ENCODE peak calls at places on chromosomes 5 and 9, in ten cellular contexts. One of them, this sample, is unnamed.

GRCh38 chr5:74155501-74155900 is 485.0 kb downstream of the ENC1 start:
- DNase-seq in colonic mucosa: no peak
- DNase-seq in esophagus squamous epithelium: no peak
- DNase-seq in caudate nucleus: no peak
- DNase-seq in heart right ventricle: no peak
- DNase-seq in mammary epithelial cell: no peak
- DNase-seq in left ventricle myocardium inferior: no peak
- DNase-seq in RWPE1: no peak
- DNase-seq in gastrocnemius medialis: no peak
- DNase-seq in aorta: no peak
- DNase-seq in this sample: no peak

GRCh38 chr5:129767927-129768380 is 20.1 kb downstream of the MINAR2 start:
- DNase-seq in colonic mucosa: peak
- DNase-seq in esophagus squamous epithelium: no peak
- DNase-seq in caudate nucleus: peak
- DNase-seq in heart right ventricle: peak
- DNase-seq in mammary epithelial cell: peak
- DNase-seq in left ventricle myocardium inferior: peak
- DNase-seq in RWPE1: peak
- DNase-seq in gastrocnemius medialis: peak
- DNase-seq in aorta: peak
- DNase-seq in this sample: no peak

GRCh38 chr5:169980418-169981053 is at the start of gene INSYN2B:
- DNase-seq in colonic mucosa: peak
- DNase-seq in esophagus squamous epithelium: no peak
- DNase-seq in caudate nucleus: peak
- DNase-seq in heart right ventricle: peak
- DNase-seq in mammary epithelial cell: peak
- DNase-seq in left ventricle myocardium inferior: peak
- DNase-seq in RWPE1: peak
- DNase-seq in gastrocnemius medialis: no peak
- DNase-seq in aorta: peak
- DNase-seq in this sample: peak

GRCh38 chr5:42826757-42827156 is 15.1 kb upstream of the SELENOP start:
- DNase-seq in colonic mucosa: no peak
- DNase-seq in esophagus squamous epithelium: no peak
- DNase-seq in caudate nucleus: no peak
- DNase-seq in heart right ventricle: no peak
- DNase-seq in mammary epithelial cell: no peak
- DNase-seq in left ventricle myocardium inferior: no peak
- DNase-seq in RWPE1: no peak
- DNase-seq in gastrocnemius medialis: no peak
- DNase-seq in aorta: no peak
- DNase-seq in this sample: no peak

GRCh38 chr5:132211787-132212186 is 15.9 kb downstream of the P4HA2 start:
- DNase-seq in colonic mucosa: no peak
- DNase-seq in esophagus squamous epithelium: no peak
- DNase-seq in caudate nucleus: no peak
- DNase-seq in heart right ventricle: peak
- DNase-seq in mammary epithelial cell: no peak
- DNase-seq in left ventricle myocardium inferior: peak
- DNase-seq in RWPE1: no peak
- DNase-seq in gastrocnemius medialis: no peak
- DNase-seq in aorta: no peak
- DNase-seq in this sample: no peak

GRCh38 chr5:100464418-100464817 is 70.8 kb upstream of the FAM174A start:
- DNase-seq in colonic mucosa: no peak
- DNase-seq in esophagus squamous epithelium: no peak
- DNase-seq in caudate nucleus: no peak
- DNase-seq in heart right ventricle: no peak
- DNase-seq in mammary epithelial cell: peak
- DNase-seq in left ventricle myocardium inferior: no peak
- DNase-seq in RWPE1: no peak
- DNase-seq in gastrocnemius medialis: no peak
- DNase-seq in aorta: no peak
- DNase-seq in this sample: no peak

GRCh38 chr9:22052376-22052945 is 43.4 kb upstream of the CDKN2B start:
- DNase-seq in colonic mucosa: no peak
- DNase-seq in esophagus squamous epithelium: no peak
- DNase-seq in caudate nucleus: no peak
- DNase-seq in heart right ventricle: no peak
- DNase-seq in mammary epithelial cell: peak
- DNase-seq in left ventricle myocardium inferior: no peak
- DNase-seq in RWPE1: peak
- DNase-seq in gastrocnemius medialis: no peak
- DNase-seq in aorta: no peak
- DNase-seq in this sample: no peak

GRCh38 chr5:170571331-170571731 is 67.5 kb downstream of the KCNIP1 start:
- DNase-seq in colonic mucosa: no peak
- DNase-seq in esophagus squamous epithelium: no peak
- DNase-seq in caudate nucleus: no peak
- DNase-seq in heart right ventricle: no peak
- DNase-seq in mammary epithelial cell: no peak
- DNase-seq in left ventricle myocardium inferior: no peak
- DNase-seq in RWPE1: no peak
- DNase-seq in gastrocnemius medialis: no peak
- DNase-seq in aorta: no peak
- DNase-seq in this sample: no peak

GRCh38 chr5:57839025-57839424 is 356.4 kb upstream of the ACTBL2 start:
- DNase-seq in colonic mucosa: no peak
- DNase-seq in esophagus squamous epithelium: no peak
- DNase-seq in caudate nucleus: no peak
- DNase-seq in heart right ventricle: no peak
- DNase-seq in mammary epithelial cell: peak
- DNase-seq in left ventricle myocardium inferior: no peak
- DNase-seq in RWPE1: peak
- DNase-seq in gastrocnemius medialis: no peak
- DNase-seq in aorta: no peak
- DNase-seq in this sample: no peak

GRCh38 chr5:57836921-57837320 is 354.3 kb upstream of the ACTBL2 start:
- DNase-seq in colonic mucosa: no peak
- DNase-seq in esophagus squamous epithelium: no peak
- DNase-seq in caudate nucleus: no peak
- DNase-seq in heart right ventricle: no peak
- DNase-seq in mammary epithelial cell: peak
- DNase-seq in left ventricle myocardium inferior: no peak
- DNase-seq in RWPE1: no peak
- DNase-seq in gastrocnemius medialis: no peak
- DNase-seq in aorta: no peak
- DNase-seq in this sample: no peak

GRCh38 chr5:57834829-57835554 is 352.4 kb upstream of the ACTBL2 start:
- DNase-seq in colonic mucosa: no peak
- DNase-seq in esophagus squamous epithelium: no peak
- DNase-seq in caudate nucleus: no peak
- DNase-seq in heart right ventricle: no peak
- DNase-seq in mammary epithelial cell: peak
- DNase-seq in left ventricle myocardium inferior: no peak
- DNase-seq in RWPE1: peak
- DNase-seq in gastrocnemius medialis: no peak
- DNase-seq in aorta: no peak
- DNase-seq in this sample: no peak

GRCh38 chr5:57833489-57833888 is 350.9 kb upstream of the ACTBL2 start:
- DNase-seq in colonic mucosa: no peak
- DNase-seq in esophagus squamous epithelium: no peak
- DNase-seq in caudate nucleus: no peak
- DNase-seq in heart right ventricle: no peak
- DNase-seq in mammary epithelial cell: no peak
- DNase-seq in left ventricle myocardium inferior: no peak
- DNase-seq in RWPE1: no peak
- DNase-seq in gastrocnemius medialis: no peak
- DNase-seq in aorta: no peak
- DNase-seq in this sample: no peak

DNA sequence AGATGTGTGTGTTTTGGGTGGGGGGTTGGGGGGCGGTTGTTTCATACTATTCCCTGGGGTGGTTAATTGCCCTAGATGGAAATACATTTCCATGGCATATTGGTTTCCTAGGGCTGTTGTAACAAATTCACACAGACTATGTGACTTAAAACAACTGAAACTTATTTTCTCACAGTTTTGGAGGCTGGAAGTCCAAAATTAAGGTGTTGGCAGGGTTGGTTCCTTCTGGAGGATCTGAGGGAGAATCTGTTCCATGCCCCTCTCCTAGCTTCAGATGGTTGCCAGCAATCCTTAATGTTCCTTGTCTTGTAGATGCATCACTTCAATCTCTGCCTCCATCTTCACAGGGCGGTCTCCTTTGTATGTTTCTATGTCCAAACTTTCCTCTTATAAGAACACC is 353.7 kb upstream of the ACTBL2 start:
- DNase-seq in colonic mucosa: no peak
- DNase-seq in esophagus squamous epithelium: no peak
- DNase-seq in caudate nucleus: no peak
- DNase-seq in heart right ventricle: no peak
- DNase-seq in mammary epithelial cell: no peak
- DNase-seq in left ventricle myocardium inferior: no peak
- DNase-seq in RWPE1: no peak
- DNase-seq in gastrocnemius medialis: no peak
- DNase-seq in aorta: no peak
- DNase-seq in this sample: no peak
- H3K27ac ChIP-seq in colonic mucosa: no peak
- H3K27ac ChIP-seq in esophagus squamous epithelium: no peak
- H3K27ac ChIP-seq in caudate nucleus: no peak
- H3K27ac ChIP-seq in heart right ventricle: no peak
- H3K27ac ChIP-seq in mammary epithelial cell: peak
- H3K27ac ChIP-seq in left ventricle myocardium inferior: no peak
- H3K27ac ChIP-seq in RWPE1: no peak
- H3K27ac ChIP-seq in gastrocnemius medialis: no peak
- H3K27ac ChIP-seq in aorta: no peak
- H3K27ac ChIP-seq in this sample: no peak

GRCh38 chr5:151056367-151057306 is 24.2 kb downstream of the TNIP1 start:
- DNase-seq in colonic mucosa: no peak
- DNase-seq in esophagus squamous epithelium: no peak
- DNase-seq in caudate nucleus: no peak
- DNase-seq in heart right ventricle: no peak
- DNase-seq in mammary epithelial cell: no peak
- DNase-seq in left ventricle myocardium inferior: no peak
- DNase-seq in RWPE1: no peak
- DNase-seq in gastrocnemius medialis: no peak
- DNase-seq in aorta: no peak
- DNase-seq in this sample: no peak

GRCh38 chr5:151055336-151055735 is 25.5 kb downstream of the TNIP1 start:
- DNase-seq in colonic mucosa: no peak
- DNase-seq in esophagus squamous epithelium: no peak
- DNase-seq in caudate nucleus: no peak
- DNase-seq in heart right ventricle: no peak
- DNase-seq in mammary epithelial cell: no peak
- DNase-seq in left ventricle myocardium inferior: no peak
- DNase-seq in RWPE1: no peak
- DNase-seq in gastrocnemius medialis: no peak
- DNase-seq in aorta: no peak
- DNase-seq in this sample: no peak

GRCh38 chr5:151060742-151061141 is 20.1 kb downstream of the TNIP1 start:
- DNase-seq in colonic mucosa: no peak
- DNase-seq in esophagus squamous epithelium: no peak
- DNase-seq in caudate nucleus: no peak
- DNase-seq in heart right ventricle: no peak
- DNase-seq in mammary epithelial cell: no peak
- DNase-seq in left ventricle myocardium inferior: no peak
- DNase-seq in RWPE1: no peak
- DNase-seq in gastrocnemius medialis: no peak
- DNase-seq in aorta: no peak
- DNase-seq in this sample: no peak

GRCh38 chr5:151058891-151059611 is 21.8 kb downstream of the TNIP1 start:
- DNase-seq in colonic mucosa: no peak
- DNase-seq in esophagus squamous epithelium: no peak
- DNase-seq in caudate nucleus: no peak
- DNase-seq in heart right ventricle: no peak
- DNase-seq in mammary epithelial cell: no peak
- DNase-seq in left ventricle myocardium inferior: no peak
- DNase-seq in RWPE1: no peak
- DNase-seq in gastrocnemius medialis: no peak
- DNase-seq in aorta: peak
- DNase-seq in this sample: no peak

GRCh38 chr5:151058301-151058700 is 22.5 kb downstream of the TNIP1 start:
- DNase-seq in colonic mucosa: no peak
- DNase-seq in esophagus squamous epithelium: no peak
- DNase-seq in caudate nucleus: no peak
- DNase-seq in heart right ventricle: no peak
- DNase-seq in mammary epithelial cell: no peak
- DNase-seq in left ventricle myocardium inferior: no peak
- DNase-seq in RWPE1: no peak
- DNase-seq in gastrocnemius medialis: no peak
- DNase-seq in aorta: no peak
- DNase-seq in this sample: no peak
- H3K27ac ChIP-seq in colonic mucosa: no peak
- H3K27ac ChIP-seq in esophagus squamous epithelium: no peak
- H3K27ac ChIP-seq in caudate nucleus: no peak
- H3K27ac ChIP-seq in heart right ventricle: peak
- H3K27ac ChIP-seq in mammary epithelial cell: no peak
- H3K27ac ChIP-seq in left ventricle myocardium inferior: peak
- H3K27ac ChIP-seq in RWPE1: peak
- H3K27ac ChIP-seq in gastrocnemius medialis: peak
- H3K27ac ChIP-seq in aorta: no peak
- H3K27ac ChIP-seq in this sample: no peak

DNA sequence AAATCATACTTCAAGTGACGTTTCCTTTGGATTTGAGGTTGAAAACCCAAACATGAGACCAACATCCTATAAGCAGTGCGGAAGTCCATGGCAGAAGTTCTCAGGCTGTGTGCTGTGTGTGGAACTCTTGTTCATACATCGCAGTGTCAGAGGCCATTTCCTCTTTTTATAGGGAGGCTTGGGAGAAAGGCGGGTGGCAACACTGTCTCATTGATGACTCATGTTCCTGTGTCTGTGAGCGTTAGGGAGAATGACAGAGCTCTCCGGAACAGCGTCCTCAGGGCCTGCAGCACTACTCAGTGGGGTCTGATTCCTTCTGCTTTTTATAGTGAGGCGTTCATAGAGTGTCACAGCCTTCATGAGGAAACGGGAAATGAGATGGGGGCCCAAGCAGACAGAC is 98.8 kb upstream of the BASP1 start:
- DNase-seq in colonic mucosa: peak
- DNase-seq in esophagus squamous epithelium: peak
- DNase-seq in caudate nucleus: peak
- DNase-seq in heart right ventricle: peak
- DNase-seq in mammary epithelial cell: peak
- DNase-seq in left ventricle myocardium inferior: no peak
- DNase-seq in RWPE1: peak
- DNase-seq in gastrocnemius medialis: peak
- DNase-seq in aorta: peak
- DNase-seq in this sample: peak
- H3K27ac ChIP-seq in colonic mucosa: peak
- H3K27ac ChIP-seq in esophagus squamous epithelium: no peak
- H3K27ac ChIP-seq in caudate nucleus: no peak
- H3K27ac ChIP-seq in heart right ventricle: no peak
- H3K27ac ChIP-seq in mammary epithelial cell: peak
- H3K27ac ChIP-seq in left ventricle myocardium inferior: no peak
- H3K27ac ChIP-seq in RWPE1: peak
- H3K27ac ChIP-seq in gastrocnemius medialis: no peak
- H3K27ac ChIP-seq in aorta: no peak
- H3K27ac ChIP-seq in this sample: no peak

DNA sequence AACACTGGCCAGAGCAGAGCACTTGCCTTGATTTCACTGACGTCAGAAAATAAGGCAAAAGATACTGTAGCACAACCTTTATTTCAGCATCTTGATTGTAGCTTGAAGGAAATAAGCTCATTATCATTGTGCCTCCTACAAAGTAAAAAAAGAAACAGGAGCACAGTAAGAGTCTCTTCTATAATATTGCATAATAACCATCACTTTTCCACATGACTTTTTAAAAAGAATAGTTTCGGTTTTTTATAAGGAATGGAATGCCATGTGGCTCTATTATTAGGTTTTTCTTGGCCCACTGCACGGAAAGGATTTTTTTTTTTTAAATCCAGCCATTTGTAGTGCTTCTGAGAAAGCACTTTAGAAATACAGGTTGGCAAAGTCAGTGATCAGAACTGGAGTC is 655.3 kb downstream of the LRRC70 start:
- DNase-seq in colonic mucosa: no peak
- DNase-seq in esophagus squamous epithelium: no peak
- DNase-seq in caudate nucleus: no peak
- DNase-seq in heart right ventricle: no peak
- DNase-seq in mammary epithelial cell: no peak
- DNase-seq in left ventricle myocardium inferior: no peak
- DNase-seq in RWPE1: no peak
- DNase-seq in gastrocnemius medialis: no peak
- DNase-seq in aorta: no peak
- DNase-seq in this sample: no peak
- H3K27ac ChIP-seq in colonic mucosa: no peak
- H3K27ac ChIP-seq in esophagus squamous epithelium: no peak
- H3K27ac ChIP-seq in caudate nucleus: peak
- H3K27ac ChIP-seq in heart right ventricle: no peak
- H3K27ac ChIP-seq in mammary epithelial cell: no peak
- H3K27ac ChIP-seq in left ventricle myocardium inferior: no peak
- H3K27ac ChIP-seq in RWPE1: no peak
- H3K27ac ChIP-seq in gastrocnemius medialis: no peak
- H3K27ac ChIP-seq in aorta: no peak
- H3K27ac ChIP-seq in this sample: no peak

This sample was measured in right cardiac atrium.